ENCODE peak calls at places on chromosome 16, in six cellular contexts. P, Y, R, A, B and F are unnamed samples.
A peak's percentile ranks its signal among the peaks of the same experiment; 100 is the strongest.

GRCh38 chr16:88856122-88856827 is 472 bp downstream of the GALNS start:
- DNase-seq in P (peak; percentile 87), B (no peak), Y (no peak), R (peak; percentile 39), A (peak; percentile 18), F (no peak)

GRCh38 chr16:56921571-56921970 is 10.4 kb upstream of the HERPUD1 start:
- DNase-seq in A (peak; percentile 50), Y (peak; percentile 11), B (no peak), P (no peak), R (no peak), F (no peak)

GRCh38 chr16:87598431-87598830 is 3.9 kb upstream of the JPH3 start:
- DNase-seq in B (no peak), R (no peak), Y (no peak), A (no peak), P (no peak), F (no peak)

GRCh38 chr16:3652373-3653037 is 2.0 kb upstream of the DNASE1 start:
- DNase-seq in B (no peak), A (no peak), R (no peak), Y (peak; percentile 59), P (peak; percentile 44), F (peak; percentile 17)

GRCh38 chr16:79282806-79283205 is 317.7 kb downstream of the MAF start:
- DNase-seq in P (no peak), B (no peak), Y (no peak), R (no peak), A (no peak), F (no peak)

GRCh38 chr16:56781565-56781964 is 51.6 kb downstream of the NUP93 start:
- DNase-seq in B (peak; percentile 53), P (no peak), R (no peak), Y (no peak), A (no peak), F (no peak)

GRCh38 chr16:11236855-11237254 is 19.1 kb downstream of the SOCS1 start:
- DNase-seq in P (no peak), B (no peak), A (no peak), Y (no peak), R (no peak), F (no peak)

GRCh38 chr16:667780-668518 is at the start of gene RHOT2:
- DNase-seq in R (peak; percentile 89), P (peak; percentile 98), A (peak; percentile 92), Y (peak; percentile 96), B (peak; percentile 69), F (peak; percentile 91)

GRCh38 chr16:72501739-72502653 is 330.0 kb upstream of the PMFBP1 start:
- DNase-seq in Y (peak; percentile 72), B (peak; percentile 55), R (no peak), A (peak; percentile 57), P (no peak), F (no peak)

GRCh38 chr16:85749686-85750020 is 1.2 kb downstream of the C16orf74 start:
- DNase-seq in Y (no peak), R (no peak), B (no peak), A (no peak), P (no peak), F (peak; percentile 87)
- H3K4me1 ChIP-seq in Y (peaks cover 18% of the 10 kb centered on the region), R (no peaks in the 10 kb centered on the region), B (peaks cover 44% of the 10 kb centered on the region), A (peaks cover 3% of the 10 kb centered on the region), P (peaks cover 7% of the 10 kb centered on the region), F (peaks cover 61% of the 10 kb centered on the region)

DNA sequence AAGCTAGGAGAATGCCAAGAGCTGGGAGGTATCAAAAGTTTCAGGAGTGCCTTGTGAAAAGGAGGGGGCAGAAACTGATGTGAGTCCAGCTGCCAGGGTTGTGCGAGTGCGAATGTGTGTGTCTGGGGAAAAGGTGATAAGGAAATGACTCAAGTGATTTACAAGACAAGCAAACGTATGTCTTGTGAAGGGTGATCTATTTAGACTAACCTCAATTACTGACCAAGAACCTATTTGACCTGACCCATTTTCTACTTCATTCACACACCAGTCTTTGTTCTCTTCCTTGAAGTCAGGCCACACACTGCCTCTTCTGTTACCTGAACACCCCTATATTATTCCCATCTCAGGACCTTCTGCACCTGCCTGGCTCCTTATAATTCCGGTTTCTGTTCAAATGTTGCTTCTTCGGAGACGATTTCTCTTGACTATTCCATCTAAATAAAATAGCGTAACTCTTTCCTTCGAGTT is 1.0 kb downstream of the GDE1 start:
- DNase-seq in R (no peak), B (peak; percentile 60), P (no peak), Y (no peak), A (peak; percentile 81), F (no peak)
- H3K4me1 ChIP-seq in R (no peaks in the 10 kb centered on the region), B (peaks cover 6% of the 10 kb centered on the region), P (peaks cover 13% of the 10 kb centered on the region), Y (peaks cover 50% of the 10 kb centered on the region), A (peaks cover 11% of the 10 kb centered on the region), F (peaks cover 19% of the 10 kb centered on the region)

GRCh38 chr16:84728853-84729424 is 29.1 kb downstream of the USP10 start:
- DNase-seq in Y (no peak), A (no peak), B (no peak), P (no peak), R (no peak), F (no peak)
- H3K4me1 ChIP-seq in Y (peaks cover 61% of the 10 kb centered on the region), A (peaks cover 6% of the 10 kb centered on the region), B (peaks cover 32% of the 10 kb centered on the region), P (peaks cover 23% of the 10 kb centered on the region), R (peaks cover 14% of the 10 kb centered on the region), F (peaks cover 88% of the 10 kb centered on the region)

DNA sequence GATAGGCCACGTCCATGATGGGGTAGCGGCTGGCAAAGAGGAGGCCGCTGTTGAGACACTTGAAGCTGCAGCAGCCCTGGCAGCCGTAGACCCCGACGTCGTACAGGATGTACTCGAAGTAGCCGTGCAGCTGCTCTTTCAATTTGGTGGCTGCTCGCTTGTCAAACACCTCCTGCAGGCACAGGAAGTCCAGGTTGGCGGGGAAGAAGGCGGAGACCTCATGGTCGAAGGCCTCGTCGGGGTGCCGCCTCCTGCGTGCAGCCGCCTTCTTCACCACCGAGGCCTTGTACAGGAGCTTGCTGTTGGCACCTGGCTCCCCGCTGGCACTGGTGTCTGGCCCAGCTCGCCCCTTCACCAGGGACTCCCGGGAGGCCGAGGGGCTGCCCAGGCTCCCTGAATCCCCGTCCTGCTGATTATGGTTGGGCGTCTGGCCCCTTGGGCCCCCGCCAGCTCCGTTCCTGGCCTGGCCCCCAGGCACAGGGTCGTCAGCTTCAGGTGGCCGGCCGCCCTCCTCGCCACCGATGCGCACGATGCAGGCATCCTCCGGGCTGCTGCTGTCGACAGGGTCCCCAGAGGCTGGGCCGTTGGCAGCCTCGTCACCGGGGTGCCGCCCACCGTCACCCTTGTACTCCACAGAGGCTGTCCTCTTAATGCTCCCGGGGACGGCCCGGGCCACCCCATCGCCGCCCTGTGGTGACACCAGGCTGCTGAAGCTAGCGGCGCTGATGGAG is 60.3 kb downstream of the PRMT7 start:
- DNase-seq in P (peak; percentile 70), B (no peak), Y (no peak), R (no peak), A (no peak), F (no peak)
- H3K4me1 ChIP-seq in P (no peaks in the 10 kb centered on the region), B (no peaks in the 10 kb centered on the region), Y (no peaks in the 10 kb centered on the region), R (no peaks in the 10 kb centered on the region), A (no peaks in the 10 kb centered on the region), F (no peaks in the 10 kb centered on the region)

GRCh38 chr16:63904182-63904581 is 1217.7 kb downstream of the CDH11 start:
- DNase-seq in Y (no peak), B (no peak), A (no peak), R (no peak), P (peak; percentile 42), F (no peak)

GRCh38 chr16:63907251-63907650 is 1214.6 kb downstream of the CDH11 start:
- DNase-seq in R (no peak), B (no peak), A (no peak), P (no peak), Y (no peak), F (no peak)

GRCh38 chr16:63904930-63905329 is 1216.9 kb downstream of the CDH11 start:
- DNase-seq in R (no peak), Y (no peak), B (no peak), A (no peak), P (no peak), F (no peak)
- H3K4me1 ChIP-seq in R (no peaks in the 10 kb centered on the region), Y (no peaks in the 10 kb centered on the region), B (no peaks in the 10 kb centered on the region), A (no peaks in the 10 kb centered on the region), P (no peaks in the 10 kb centered on the region), F (no peaks in the 10 kb centered on the region)